ENCODE peak calls at places on chromosomes 5 and 9, in six cellular contexts. W is psoas muscle; U is GM18507; E is NCI-H524 treated with DMSO at 0.1 percent for 48 hours; J is activated T-helper 1 cell treated with anti-CD3 and anti-CD28 coated beads, Interleukin-12 subunit alpha, Interleukin-12 subunit beta, Interleukin-2, Interleukin-4 antibody, amounts not matched to agents 30 ng/mL and 10 ng/mL and 1 ng/mL, durations not matched to agents 14 hours and 24 hours and 36 hours; D is iris pigment epithelial cell. H is an unnamed sample.

GRCh38 chr9:3951266-3951665 is 348.6 kb downstream of the GLIS3 start:
- DNase-seq in W (no peak), U (no peak), E (no peak), J (no peak), D (peak), H (no peak)

GRCh38 chr5:95668728-95669127 is 14.1 kb downstream of the SPATA9 start:
- DNase-seq in W (no peak), U (no peak), E (no peak), J (no peak), D (peak), H (no peak)

GRCh38 chr5:168114444-168115017 is 176.9 kb upstream of the WWC1 start:
- DNase-seq in W (no peak), U (peak), E (peak), J (peak), D (peak), H (peak)

GRCh38 chr5:36888303-36888702 is 11.7 kb downstream of the NIPBL start:
- DNase-seq in W (no peak), U (no peak), E (no peak), J (no peak), D (no peak), H (no peak)

GRCh38 chr9:120289990-120290925 is 289.7 kb downstream of the CDK5RAP2 start:
- DNase-seq in W (no peak), U (no peak), E (no peak), J (no peak), D (peak), H (no peak)

GRCh38 chr5:128038641-128039040 is 44.9 kb upstream of the SLC12A2 start:
- DNase-seq in W (no peak), U (no peak), E (no peak), J (no peak), D (peak), H (peak)

GRCh38 chr9:130664191-130665028 is at the start of gene PRDM12:
- DNase-seq in W (no peak), U (no peak), E (no peak), J (no peak), D (no peak), H (no peak)

GRCh38 chr9:133633681-133633990 is 2.5 kb upstream of the DBH start:
- DNase-seq in W (peak), U (no peak), E (no peak), J (no peak), D (no peak), H (no peak)

GRCh38 chr9:98784855-98785254 is 11.5 kb downstream of the ANKS6 start:
- DNase-seq in W (no peak), U (no peak), E (no peak), J (no peak), D (no peak), H (no peak)

GRCh38 chr9:136643596-136644342 is 18.9 kb upstream of the EGFL7 start:
- DNase-seq in W (no peak), U (no peak), E (no peak), J (no peak), D (no peak), H (peak)

GRCh38 chr9:132506907-132507669 is 75.3 kb upstream of the BARHL1 start:
- DNase-seq in W (no peak), U (no peak), E (no peak), J (no peak), D (no peak), H (peak)

GRCh38 chr5:175617447-175617846 is 40.4 kb upstream of the HRH2 start:
- DNase-seq in W (no peak), U (no peak), E (no peak), J (no peak), D (no peak), H (no peak)

GRCh38 chr5:5203441-5203840 is 63.3 kb downstream of the ADAMTS16 start:
- DNase-seq in W (no peak), U (no peak), E (no peak), J (no peak), D (no peak), H (no peak)

GRCh38 chr5:9168791-9169611 is 376.9 kb downstream of the SEMA5A start:
- DNase-seq in W (no peak), U (no peak), E (no peak), J (no peak), D (no peak), H (no peak)

GRCh38 chr5:38666668-38667498 is 110.4 kb upstream of the LIFR start:
- DNase-seq in W (peak), U (no peak), E (no peak), J (no peak), D (peak), H (no peak)

GRCh38 chr9:107504585-107505455 is 15.3 kb upstream of the KLF4 start:
- DNase-seq in W (no peak), U (no peak), E (no peak), J (no peak), D (peak), H (peak)

GRCh38 chr9:113577525-113578261 is 114.2 kb downstream of the RGS3 start:
- DNase-seq in W (peak), U (no peak), E (no peak), J (no peak), D (peak), H (no peak)

GRCh38 chr5:139524446-139524845 is 36.7 kb upstream of the UBE2D2 start:
- DNase-seq in W (no peak), U (no peak), E (no peak), J (no peak), D (no peak), H (no peak)

GRCh38 chr9:120742951-120743416 is 28.7 kb upstream of the MEGF9 start:
- DNase-seq in W (no peak), U (peak), E (peak), J (no peak), D (peak), H (peak)

GRCh38 chr5:14687023-14687665 is 22.6 kb downstream of the OTULIN start:
- DNase-seq in W (no peak), U (no peak), E (no peak), J (no peak), D (no peak), H (peak)

GRCh38 chr5:37888476-37888875 is 48.6 kb upstream of the GDNF start:
- DNase-seq in W (no peak), U (no peak), E (no peak), J (no peak), D (no peak), H (no peak)

GRCh38 chr9:83509372-83509771 is 28.8 kb downstream of the FRMD3 start:
- DNase-seq in W (no peak), U (no peak), E (no peak), J (no peak), D (peak), H (no peak)

GRCh38 chr9:95249986-95250385 is 67.5 kb downstream of the FANCC start:
- DNase-seq in W (no peak), U (no peak), E (no peak), J (no peak), D (no peak), H (no peak)

GRCh38 chr9:129253820-129254381 is 75.8 kb upstream of the IER5L start:
- DNase-seq in W (peak), U (no peak), E (no peak), J (no peak), D (peak), H (no peak)

GRCh38 chr5:150317048-150318003 is 14.6 kb upstream of the ARSI start:
- DNase-seq in W (no peak), U (no peak), E (no peak), J (no peak), D (peak), H (peak)

GRCh38 chr9:27726244-27727141 is 153.2 kb upstream of the C9orf72 start:
- DNase-seq in W (peak), U (no peak), E (no peak), J (peak), D (peak), H (peak)

GRCh38 chr9:31699836-31700235 is 684.6 kb upstream of the ACO1 start:
- DNase-seq in W (no peak), U (no peak), E (no peak), J (no peak), D (no peak), H (no peak)

GRCh38 chr5:173675287-173675996 is 59.0 kb upstream of the BOD1 start:
- DNase-seq in W (no peak), U (no peak), E (no peak), J (no peak), D (no peak), H (no peak)

H was measured in trophoblast cell.